ENCODE peak calls at places on chromosomes 4 and X, in seven cellular contexts. M is HCT116, Q is GM12878, U is K562, C is H1, O is NT2/D1, B is HepG2. V is an unnamed sample.

GRCh38 chrX:87583679-87584078 is 66.1 kb downstream of the KLHL4 start:
- DNase-seq in Q (no peak), U (peak), B (peak), O (peak), C (peak), M (no peak), V (peak)

GRCh38 chr4:6134612-6135220 is 65.6 kb downstream of the JAKMIP1 start:
- DNase-seq in B (peak), Q (peak), M (peak), C (no peak), U (peak), O (no peak), V (no peak)

GRCh38 chrX:276588-277171 is 4.5 kb upstream of the PLCXD1 start:
- DNase-seq in Q (no peak), O (no peak), U (peak), B (no peak), C (no peak), M (no peak), V (peak)

GRCh38 chrX:119790977-119791436 is 423 bp downstream of the RPL39 start:
- DNase-seq in C (no peak), O (no peak), U (peak), Q (no peak), M (no peak), B (peak), V (peak)

GRCh38 chrX:71253253-71254091 is 468 bp downstream of the ZMYM3 start:
- DNase-seq in O (no peak), B (peak), Q (no peak), M (no peak), C (no peak), U (peak), V (peak)

GRCh38 chrX:139091878-139092277 is 380.4 kb upstream of the FGF13 start:
- DNase-seq in U (no peak), C (no peak), O (no peak), M (no peak), Q (no peak), B (no peak), V (no peak)

GRCh38 chr4:180261346-180261745 is 1981.9 kb upstream of the TENM3 start:
- DNase-seq in M (no peak), B (no peak), U (no peak), Q (no peak), O (no peak), C (no peak), V (no peak)

GRCh38 chr4:78602334-78602733 is 50.8 kb downstream of the ANXA3 start:
- DNase-seq in Q (no peak), C (no peak), O (no peak), M (no peak), U (no peak), B (no peak), V (no peak)

GRCh38 chr4:121873604-121874003 is 3.3 kb upstream of the BBS7 start:
- DNase-seq in Q (peak), B (no peak), U (peak), M (no peak), C (no peak), O (no peak), V (no peak)

GRCh38 chr4:8269535-8270417 is at the start of gene HTRA3:
- DNase-seq in M (no peak), Q (no peak), C (no peak), B (no peak), U (no peak), O (peak), V (no peak)

GRCh38 chr4:30610361-30610760 is 109.8 kb upstream of the PCDH7 start:
- DNase-seq in M (no peak), B (no peak), U (no peak), Q (no peak), C (no peak), O (no peak), V (no peak)

GRCh38 chr4:7185487-7186030 is 6.8 kb upstream of the SORCS2 start:
- DNase-seq in M (no peak), O (no peak), Q (no peak), B (no peak), C (no peak), U (no peak), V (no peak)

GRCh38 chr4:66946761-66947160 is 598.5 kb downstream of the CENPC start:
- DNase-seq in Q (no peak), M (no peak), U (no peak), B (no peak), O (no peak), C (no peak), V (no peak)

GRCh38 chr4:38230821-38231583 is 270.8 kb downstream of the PTTG2 start:
- DNase-seq in M (no peak), B (no peak), C (no peak), Q (no peak), U (peak), O (no peak), V (no peak)

GRCh38 chr4:149999485-150000074 is 78.7 kb upstream of the DCLK2 start:
- DNase-seq in C (no peak), M (peak), O (peak), B (peak), Q (no peak), U (peak), V (peak)

GRCh38 chr4:155967098-155967497 is 13.4 kb upstream of the CTSO start:
- DNase-seq in U (no peak), M (no peak), B (no peak), Q (no peak), C (no peak), O (no peak), V (no peak)
- TF ChIP-seq YY1 in U (no peak), M (no peak), B (no peak), Q (no peak), C (no peak), O (no peak), V (no peak)

GRCh38 chr4:111960241-111960667 is 185.0 kb upstream of the FAM241A start:
- DNase-seq in C (no peak), M (peak), B (no peak), O (no peak), Q (peak), U (no peak), V (no peak)
- TF ChIP-seq YY1 in C (no peak), M (no peak), B (no peak), O (no peak), Q (no peak), U (no peak), V (no peak)

GRCh38 chrX:44651347-44651746 is 108.7 kb upstream of the FUNDC1 start:
- DNase-seq in U (peak), B (no peak), Q (no peak), C (no peak), M (peak), O (peak), V (peak)
- TF ChIP-seq YY1 in U (no peak), B (no peak), Q (no peak), C (no peak), M (no peak), O (no peak), V (no peak)

GRCh38 chr4:47639531-47639930 is 154.5 kb downstream of the ATP10D start:
- DNase-seq in M (peak), Q (no peak), B (no peak), C (no peak), O (no peak), U (no peak), V (no peak)

GRCh38 chr4:47640911-47641310 is 155.8 kb downstream of the ATP10D start:
- DNase-seq in Q (no peak), B (no peak), M (no peak), U (no peak), O (no peak), C (no peak), V (no peak)

GRCh38 chr4:47642985-47643745 is 158.1 kb downstream of the ATP10D start:
- DNase-seq in Q (no peak), M (no peak), C (no peak), U (no peak), B (no peak), O (no peak), V (no peak)

GRCh38 chr4:47643845-47644244 is 158.8 kb downstream of the ATP10D start:
- DNase-seq in C (no peak), Q (no peak), M (no peak), B (no peak), U (no peak), O (no peak), V (no peak)

GRCh38 chr4:47641755-47642154 is 156.7 kb downstream of the ATP10D start:
- DNase-seq in U (no peak), B (no peak), O (no peak), M (no peak), C (no peak), Q (no peak), V (no peak)
- TF ChIP-seq YY1 in U (no peak), B (no peak), O (no peak), M (no peak), C (no peak), Q (no peak), V (no peak)

GRCh38 chrX:40167240-40168182 is 69.8 kb upstream of the BCOR start:
- DNase-seq in Q (no peak), M (no peak), C (no peak), O (no peak), B (no peak), U (peak), V (no peak)
- TF ChIP-seq YY1 in Q (no peak), M (no peak), C (no peak), O (no peak), B (no peak), U (no peak), V (no peak)

DNA sequence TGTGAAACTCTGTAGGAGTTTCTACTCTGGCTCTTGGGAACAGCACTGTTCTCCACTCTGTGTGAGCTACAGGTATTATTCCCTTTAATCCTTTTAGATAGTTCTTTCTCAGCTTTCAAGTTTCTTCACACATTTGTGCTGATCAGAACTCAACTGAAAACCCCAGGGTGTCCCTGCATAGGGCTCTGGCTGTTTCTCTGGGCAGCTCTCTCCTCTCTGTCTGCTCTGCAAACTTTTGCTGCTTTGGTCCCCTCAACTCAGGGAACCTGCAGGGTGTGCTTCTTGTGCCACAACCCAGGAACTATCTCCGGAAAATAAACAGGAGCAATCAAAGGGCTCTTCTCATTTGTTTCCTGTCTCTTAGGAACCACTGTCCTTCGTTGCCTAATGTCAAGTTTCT is 196.6 kb upstream of the GABRA2 start:
- DNase-seq in U (no peak), Q (no peak), C (peak), O (no peak), B (no peak), M (no peak), V (no peak)
- TF ChIP-seq YY1 in U (no peak), Q (no peak), C (no peak), O (no peak), B (no peak), M (no peak), V (no peak)

DNA sequence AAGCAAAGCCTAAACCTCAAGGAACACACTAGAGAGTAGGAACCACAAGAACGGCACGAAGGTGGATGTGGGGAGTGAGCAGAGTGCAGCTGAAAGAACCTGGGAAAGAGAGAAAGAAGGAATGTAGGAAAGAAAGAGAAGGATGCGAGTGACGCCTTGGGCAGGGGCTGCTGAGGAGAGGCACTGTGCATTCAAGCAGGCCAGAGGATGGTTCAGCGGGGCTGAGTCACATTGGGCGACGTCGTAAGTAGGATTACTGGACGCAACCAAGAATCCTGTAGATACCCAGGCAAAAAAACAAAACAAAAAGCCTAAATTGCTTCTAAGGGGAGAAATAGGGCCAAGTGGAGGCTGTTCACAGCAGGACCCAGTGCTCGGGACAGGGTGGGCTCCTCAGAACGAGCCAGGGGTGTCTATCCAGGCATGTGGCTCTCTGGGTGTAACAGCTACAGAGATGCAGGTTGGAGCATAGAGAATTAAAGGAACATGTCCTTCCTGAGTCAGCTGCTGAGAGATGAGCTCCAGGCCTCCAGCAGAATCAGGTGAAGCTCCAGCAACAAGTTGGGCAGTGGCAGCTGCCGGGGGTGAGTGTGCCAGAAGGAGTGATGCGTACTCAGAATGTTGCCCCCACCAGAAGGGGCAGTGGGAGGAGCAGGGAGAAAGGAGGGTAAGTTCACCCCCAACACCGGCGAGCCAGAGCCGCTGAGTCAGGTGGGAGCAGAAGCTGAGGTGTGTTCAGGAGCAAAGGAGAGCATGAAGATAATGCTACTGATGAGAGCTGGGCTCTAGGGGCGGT is 38.6 kb downstream of the NELFA start:
- DNase-seq in M (no peak), B (no peak), Q (no peak), C (no peak), U (no peak), O (no peak), V (no peak)
- TF ChIP-seq YY1 in M (no peak), B (no peak), Q (no peak), C (no peak), U (no peak), O (no peak), V (no peak)

V was measured in SK-N-SH.